ENCODE peak calls at places on chromosomes 2 and 18, in five cellular contexts. A is K562, B is GM06990, X is mesothelial cell of epicardium, N is A549. C is an unnamed sample.

GRCh38 chr2:164808776-164809175 is 32.8 kb downstream of the COBLL1 start:
- DNase-seq in A (no peak), X (no peak), N (no peak), B (no peak), C (no peak)

GRCh38 chr18:58226476-58226875 is 182.4 kb downstream of the NEDD4L start:
- DNase-seq in X (no peak), A (no peak), N (no peak), B (no peak), C (no peak)

GRCh38 chr2:218019411-218020060 is 16.7 kb upstream of the TNS1 start:
- DNase-seq in A (no peak), X (no peak), N (no peak), B (no peak), C (no peak)

GRCh38 chr2:124664363-124664762 is 639.3 kb downstream of the CNTNAP5 start:
- DNase-seq in N (no peak), B (no peak), A (no peak), X (no peak), C (no peak)

GRCh38 chr2:66445076-66445724 is 10.3 kb downstream of the MEIS1 start:
- DNase-seq in A (no peak), N (no peak), X (no peak), B (no peak), C (no peak)

GRCh38 chr2:72973566-72974435 is 56.5 kb downstream of the EMX1 start:
- DNase-seq in A (peak), B (no peak), N (peak), X (no peak), C (peak)

GRCh38 chr18:22831441-22831904 is 101.7 kb upstream of the RBBP8 start:
- DNase-seq in B (no peak), A (no peak), X (no peak), N (no peak), C (no peak)

GRCh38 chr2:190810981-190811587 is 69.5 kb upstream of the GLS start:
- DNase-seq in N (no peak), X (no peak), A (no peak), B (no peak), C (no peak)

GRCh38 chr2:236531991-236532390 is 37.6 kb upstream of the ACKR3 start:
- DNase-seq in B (no peak), N (no peak), A (no peak), X (no peak), C (no peak)

GRCh38 chr2:171172980-171173542 is 12.4 kb upstream of the TLK1 start:
- DNase-seq in B (no peak), N (no peak), X (no peak), A (no peak), C (no peak)

GRCh38 chr2:163715199-163715598 is 20.6 kb downstream of the FIGN start:
- DNase-seq in A (no peak), B (no peak), X (no peak), N (no peak), C (no peak)

GRCh38 chr2:112217854-112218253 is 37.0 kb downstream of the ZC3H8 start:
- DNase-seq in A (no peak), N (no peak), B (no peak), X (no peak), C (no peak)

GRCh38 chr18:3255611-3256165 is 6.2 kb upstream of the MYL12B start:
- DNase-seq in B (no peak), X (no peak), N (no peak), A (no peak), C (no peak)

GRCh38 chr2:144671695-144672094 is 151.8 kb upstream of the ZEB2 start:
- DNase-seq in X (no peak), A (peak), B (no peak), N (no peak), C (no peak)

GRCh38 chr2:160253440-160254296 is 53.6 kb upstream of the ITGB6 start:
- DNase-seq in X (no peak), A (no peak), N (peak), B (no peak), C (no peak)

GRCh38 chr18:23585007-23585871 is 1.1 kb downstream of the NPC1 start:
- DNase-seq in B (peak), N (no peak), X (no peak), A (peak), C (no peak)

GRCh38 chr2:107694667-107695066 is 132.0 kb upstream of the RGPD4 start:
- DNase-seq in X (no peak), A (no peak), N (no peak), B (no peak), C (no peak)

GRCh38 chr18:58792086-58792485 is 72.6 kb upstream of the ZNF532 start:
- DNase-seq in B (peak), N (no peak), A (no peak), X (no peak), C (peak)

GRCh38 chr2:29166237-29166630 is 51.0 kb downstream of the CLIP4 start:
- DNase-seq in N (no peak), X (no peak), B (no peak), A (no peak), C (no peak)

GRCh38 chr2:161077367-161078210 is 82.6 kb upstream of the TANK start:
- DNase-seq in A (no peak), X (no peak), B (peak), N (no peak), C (peak)

GRCh38 chr2:139550873-139551272 is 770.7 kb upstream of the NXPH2 start:
- DNase-seq in N (no peak), X (no peak), A (no peak), B (no peak), C (no peak)

GRCh38 chr2:191501390-191502168 is 176.4 kb upstream of the NABP1 start:
- DNase-seq in X (no peak), A (no peak), N (peak), B (no peak), C (no peak)

GRCh38 chr18:50989711-50990110 is 21.9 kb downstream of the ELAC1 start:
- DNase-seq in X (no peak), N (no peak), A (no peak), B (no peak), C (no peak)

GRCh38 chr2:136651611-136652010 is 113.7 kb upstream of the THSD7B start:
- DNase-seq in A (no peak), B (no peak), X (no peak), N (no peak), C (no peak)

GRCh38 chr18:49616618-49617328 is 54.9 kb downstream of the LIPG start:
- DNase-seq in X (no peak), B (no peak), A (no peak), N (no peak), C (no peak)

GRCh38 chr18:50970006-50970405 is 2.2 kb downstream of the ELAC1 start:
- DNase-seq in N (no peak), X (no peak), A (no peak), B (no peak), C (no peak)

GRCh38 chr18:14945984-14946383 is 198.0 kb downstream of the ANKRD30B start:
- DNase-seq in A (no peak), N (no peak), X (no peak), B (no peak), C (no peak)

GRCh38 chr2:30404354-30405265 is 42.4 kb upstream of the LCLAT1 start:
- DNase-seq in X (no peak), N (no peak), A (no peak), B (no peak), C (no peak)

GRCh38 chr2:218286570-218287459 is 5.5 kb downstream of the TMBIM1 start:
- DNase-seq in A (peak), B (peak), N (peak), X (peak), C (peak)

GRCh38 chr18:61984293-61984692 is 91.5 kb upstream of the RNF152 start:
- DNase-seq in X (no peak), N (no peak), A (no peak), B (no peak), C (no peak)

GRCh38 chr2:38376683-38377500 is at the start of gene ATL2:
- DNase-seq in B (peak), A (peak), N (peak), X (peak), C (peak)
- TF ChIP-seq CTCF in B (peak), A (peak), N (peak), X (no peak), C (peak)

GRCh38 chr18:12422936-12423335 is 15.2 kb downstream of the PRELID3A start:
- DNase-seq in B (no peak), N (no peak), X (no peak), A (no peak), C (no peak)
- TF ChIP-seq CTCF in B (peak), N (no peak), X (no peak), A (peak), C (peak)

GRCh38 chr2:193475038-193475437 is 1280.3 kb upstream of the TMEFF2 start:
- DNase-seq in B (no peak), N (no peak), A (no peak), X (no peak), C (no peak)
- TF ChIP-seq CTCF in B (no peak), N (no peak), A (no peak), X (no peak), C (no peak)

GRCh38 chr2:19702267-19702666 is 199.5 kb downstream of the TTC32 start:
- DNase-seq in N (no peak), A (no peak), B (no peak), X (no peak), C (no peak)

GRCh38 chr2:19706332-19706731 is 195.5 kb downstream of the TTC32 start:
- DNase-seq in A (no peak), N (no peak), B (no peak), X (no peak), C (no peak)

GRCh38 chr2:19695706-19696105 is 206.1 kb downstream of the TTC32 start:
- DNase-seq in X (no peak), B (no peak), N (no peak), A (no peak), C (no peak)

GRCh38 chr2:19697131-19697530 is 204.7 kb downstream of the TTC32 start:
- DNase-seq in A (no peak), X (no peak), N (no peak), B (no peak), C (no peak)

GRCh38 chr2:19700861-19701585 is 200.8 kb downstream of the TTC32 start:
- DNase-seq in B (no peak), X (no peak), N (no peak), A (no peak), C (no peak)
- TF ChIP-seq CTCF in B (no peak), X (no peak), N (no peak), A (no peak), C (no peak)

GRCh38 chr2:143433158-143433557 is 303.9 kb downstream of the ARHGAP15 start:
- DNase-seq in N (no peak), B (no peak), X (no peak), A (peak), C (no peak)

GRCh38 chr2:143433840-143434239 is 304.6 kb downstream of the ARHGAP15 start:
- DNase-seq in X (no peak), A (no peak), B (no peak), N (no peak), C (no peak)

GRCh38 chr2:143431316-143431715 is 302.1 kb downstream of the ARHGAP15 start:
- DNase-seq in A (no peak), B (no peak), X (no peak), N (no peak), C (no peak)

GRCh38 chr2:143434445-143434844 is 305.2 kb downstream of the ARHGAP15 start:
- DNase-seq in A (no peak), X (no peak), N (no peak), B (no peak), C (no peak)

GRCh38 chr2:143435112-143435511 is 305.9 kb downstream of the ARHGAP15 start:
- DNase-seq in X (no peak), B (no peak), N (no peak), A (no peak), C (no peak)
- TF ChIP-seq CTCF in X (no peak), B (no peak), N (no peak), A (no peak), C (no peak)

GRCh38 chr18:12861637-12862036 is 22.4 kb downstream of the PTPN2 start:
- DNase-seq in A (no peak), N (no peak), B (no peak), X (no peak), C (no peak)
- TF ChIP-seq CTCF in A (no peak), N (no peak), B (no peak), X (no peak), C (no peak)